ENCODE peak calls at places on chromosomes 6 and 20, in five cellular contexts. E, W, X, L and O are unnamed samples.

GRCh38 chr6:151870375-151870774 is 62.9 kb downstream of the ESR1 start:
- DNase-seq in L (no peak), X (no peak), W (no peak), E (no peak), O (no peak)

GRCh38 chr20:2993250-2993649 is 50.2 kb upstream of the GNRH2 start:
- DNase-seq in X (no peak), L (no peak), E (no peak), W (no peak), O (no peak)

GRCh38 chr6:110965629-110966229 is 7.2 kb downstream of the GTF3C6 start:
- DNase-seq in W (peak; percentile 14), L (no peak), E (no peak), X (no peak), O (no peak)

GRCh38 chr6:161372422-161372793 is 98.5 kb upstream of the AGPAT4 start:
- DNase-seq in E (no peak), L (no peak), X (no peak), W (no peak), O (peak; percentile 23)

GRCh38 chr6:42819803-42820508 is 38.1 kb downstream of the BICRAL start:
- DNase-seq in X (peak; percentile 15), W (peak; percentile 66), L (no peak), E (no peak), O (no peak)

GRCh38 chr20:40991181-40991889 is 37.3 kb upstream of the TOP1 start:
- DNase-seq in W (no peak), X (no peak), L (no peak), E (no peak), O (no peak)

GRCh38 chr20:11379257-11380011 is 538.3 kb upstream of the BTBD3 start:
- DNase-seq in W (peak; percentile 93), X (peak; percentile 87), L (no peak), E (no peak), O (no peak)

GRCh38 chr6:151149788-151150187 is 90.0 kb upstream of the AKAP12 start:
- DNase-seq in W (no peak), X (no peak), L (no peak), E (no peak), O (no peak)

GRCh38 chr6:148779142-148779562 is 32.3 kb downstream of the UST start:
- DNase-seq in E (no peak), L (no peak), X (no peak), W (no peak), O (no peak)

GRCh38 chr6:49565855-49566254 is 15.4 kb downstream of the C6orf141 start:
- DNase-seq in X (no peak), W (no peak), L (no peak), E (no peak), O (no peak)

GRCh38 chr6:1636971-1637871 is 27.5 kb downstream of the FOXC1 start:
- DNase-seq in L (no peak), E (no peak), X (no peak), W (peak; percentile 55), O (no peak)

GRCh38 chr6:27867051-27867940 is 44.9 kb downstream of the OR2B2 start:
- DNase-seq in X (peak; percentile 84), W (peak; percentile 96), E (no peak), L (peak; percentile 47), O (peak; percentile 72)

GRCh38 chr6:134774244-134774643 is 175.7 kb downstream of the ALDH8A1 start:
- DNase-seq in W (no peak), E (no peak), X (no peak), L (no peak), O (no peak)

GRCh38 chr6:17872908-17873307 is 114.5 kb downstream of the KIF13A start:
- DNase-seq in X (no peak), E (no peak), W (no peak), L (no peak), O (no peak)

GRCh38 chr20:913306-913849 is 2.8 kb downstream of the ANGPT4 start:
- DNase-seq in L (no peak), W (no peak), E (no peak), X (no peak), O (no peak)

GRCh38 chr6:33080127-33081089 is 4.6 kb downstream of the HLA-DPB1 start:
- DNase-seq in X (peak; percentile 83), E (peak; percentile 31), W (peak; percentile 91), L (no peak), O (peak; percentile 84)

GRCh38 chr6:34517966-34518365 is 38.2 kb downstream of the SPDEF start:
- DNase-seq in E (no peak), X (no peak), W (peak; percentile 37), L (no peak), O (no peak)

GRCh38 chr20:32288225-32288849 is 10.9 kb downstream of the KIF3B start:
- DNase-seq in X (no peak), W (no peak), E (no peak), L (no peak), O (no peak)

GRCh38 chr6:109770779-109771178 is 79.7 kb downstream of the FIG4 start:
- DNase-seq in X (no peak), L (no peak), W (no peak), E (no peak), O (no peak)

GRCh38 chr6:149316740-149317655 is 514 bp upstream of the TAB2 start:
- DNase-seq in W (peak; percentile 96), L (peak; percentile 83), X (peak; percentile 98), E (peak; percentile 84), O (peak; percentile 88)

DNA sequence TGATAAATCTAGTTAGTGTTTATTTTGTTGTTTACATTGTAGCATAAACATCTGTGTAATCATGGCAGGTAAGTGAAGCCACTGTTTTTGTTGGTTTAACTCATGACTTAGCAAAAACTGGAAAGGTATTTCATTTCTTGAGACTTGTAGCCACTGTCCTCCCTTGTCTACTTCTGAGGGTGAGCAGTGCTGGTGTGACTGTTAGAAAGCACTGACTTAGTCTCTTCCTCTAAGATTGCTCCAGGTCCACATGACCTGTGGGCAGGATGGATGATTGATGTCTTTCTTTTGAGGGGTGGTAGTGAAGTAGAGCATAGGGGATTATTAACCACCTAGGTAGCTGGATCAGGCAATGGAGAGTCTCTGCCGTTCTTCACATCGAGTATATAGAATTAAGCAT is 203.8 kb downstream of the ARID1B start:
- DNase-seq in W (no peak), X (no peak), E (no peak), L (no peak), O (no peak)
- H3K4me1 ChIP-seq in W (no peaks in the 10 kb centered on the region), X (peaks cover 30% of the 10 kb centered on the region), E (peaks cover 22% of the 10 kb centered on the region), L (no peaks in the 10 kb centered on the region), O (no peaks in the 10 kb centered on the region)

DNA sequence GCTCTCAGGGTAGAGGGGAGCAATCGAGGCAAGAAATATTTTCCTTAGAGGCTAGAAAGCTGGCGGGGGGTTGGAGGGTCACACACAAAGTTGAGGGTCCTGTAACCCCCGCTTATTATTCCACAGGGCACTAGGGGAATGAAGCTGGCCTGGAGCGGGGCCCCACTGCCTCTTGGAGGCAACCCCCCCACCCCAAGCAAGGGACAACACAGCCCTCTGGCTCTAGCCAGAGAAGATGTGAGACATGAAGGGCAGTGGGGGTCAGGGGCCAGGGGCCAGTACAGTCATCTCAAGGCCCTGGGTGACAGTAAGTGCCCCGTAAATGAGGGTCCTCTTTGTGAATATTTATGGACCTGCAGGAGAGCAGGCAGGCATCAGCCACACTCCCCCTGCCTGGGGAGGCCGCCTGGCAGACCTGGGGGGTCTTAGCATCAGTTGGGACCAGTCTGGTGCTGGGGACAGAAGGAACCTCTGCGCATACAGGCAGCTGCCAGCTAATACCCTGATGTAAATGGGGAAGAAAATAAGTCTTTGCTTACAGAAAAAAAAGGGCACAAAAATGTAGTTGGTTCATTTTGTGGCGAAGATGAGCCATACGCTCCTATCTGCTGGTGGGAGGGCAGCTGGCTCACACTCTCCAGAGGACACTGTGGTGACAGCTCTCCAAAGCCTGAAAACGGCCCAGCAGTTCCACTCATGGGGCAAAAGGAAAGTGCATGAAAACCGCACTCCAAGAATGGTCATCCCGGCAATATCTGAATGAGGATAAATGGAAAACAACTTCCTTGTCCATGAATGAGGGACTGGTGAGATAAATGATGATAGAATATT is 21.9 kb downstream of the SPATA2 start:
- DNase-seq in L (no peak), E (no peak), X (no peak), W (no peak), O (no peak)
- H3K4me1 ChIP-seq in L (no peaks in the 10 kb centered on the region), E (no peaks in the 10 kb centered on the region), X (peaks cover 21% of the 10 kb centered on the region), W (peaks cover 23% of the 10 kb centered on the region), O (peaks cover 35% of the 10 kb centered on the region)

GRCh38 chr20:25051386-25052155 is 6.4 kb downstream of the ACSS1 start:
- DNase-seq in E (no peak), X (no peak), L (no peak), W (peak; percentile 18), O (no peak)

GRCh38 chr20:25052255-25053206 is 5.4 kb downstream of the ACSS1 start:
- DNase-seq in L (no peak), E (no peak), W (peak; percentile 23), X (no peak), O (no peak)

GRCh38 chr20:25054995-25055629 is 2.8 kb downstream of the ACSS1 start:
- DNase-seq in E (no peak), W (no peak), X (no peak), L (no peak), O (no peak)

GRCh38 chr20:25054133-25054820 is 3.7 kb downstream of the ACSS1 start:
- DNase-seq in E (no peak), L (no peak), W (peak; percentile 12), X (no peak), O (no peak)

GRCh38 chr20:25053207-25054132 is 4.5 kb downstream of the ACSS1 start:
- DNase-seq in X (no peak), E (peak; percentile 48), W (peak; percentile 12), L (no peak), O (peak; percentile 84)
- H3K4me1 ChIP-seq in X (peaks cover 1% of the 10 kb centered on the region), E (peaks cover 76% of the 10 kb centered on the region), W (no peaks in the 10 kb centered on the region), L (peaks cover 23% of the 10 kb centered on the region), O (no peaks in the 10 kb centered on the region)

GRCh38 chr6:20252311-20252710 is 40.0 kb upstream of the MBOAT1 start:
- DNase-seq in W (no peak), X (no peak), E (no peak), L (no peak), O (no peak)
- H3K4me1 ChIP-seq in W (no peaks in the 10 kb centered on the region), X (no peaks in the 10 kb centered on the region), E (no peaks in the 10 kb centered on the region), L (no peaks in the 10 kb centered on the region), O (no peaks in the 10 kb centered on the region)

GRCh38 chr6:112247275-112247674 is 7.1 kb downstream of the LAMA4 start:
- DNase-seq in W (no peak), E (no peak), L (no peak), X (no peak), O (no peak)
- H3K4me1 ChIP-seq in W (no peaks in the 10 kb centered on the region), E (peaks cover 34% of the 10 kb centered on the region), L (no peaks in the 10 kb centered on the region), X (no peaks in the 10 kb centered on the region), O (peaks cover 71% of the 10 kb centered on the region)

GRCh38 chr20:50519036-50519780 is 9.0 kb downstream of the PTPN1 start:
- DNase-seq in E (no peak), L (no peak), W (no peak), X (no peak), O (no peak)

GRCh38 chr20:50520222-50520877 is 10.2 kb downstream of the PTPN1 start:
- DNase-seq in X (no peak), E (no peak), L (no peak), W (no peak), O (no peak)

GRCh38 chr20:50523552-50524167 is 13.5 kb downstream of the PTPN1 start:
- DNase-seq in E (no peak), L (no peak), W (no peak), X (no peak), O (no peak)

GRCh38 chr20:50521221-50521642 is 11.0 kb downstream of the PTPN1 start:
- DNase-seq in X (no peak), L (no peak), W (no peak), E (no peak), O (no peak)

GRCh38 chr20:50521709-50522674 is 11.8 kb downstream of the PTPN1 start:
- DNase-seq in L (no peak), W (no peak), E (no peak), X (no peak), O (no peak)
- H3K4me1 ChIP-seq in L (peaks cover 51% of the 10 kb centered on the region), W (no peaks in the 10 kb centered on the region), E (peaks cover 47% of the 10 kb centered on the region), X (peaks cover 13% of the 10 kb centered on the region), O (no peaks in the 10 kb centered on the region)